ENCODE peak calls at places on chromosomes 11 and 22, in ten cellular contexts. One of them, this sample, is unnamed.

GRCh38 chr11:57546869-57547518 is 9.6 kb downstream of the SMTNL1 start:
- DNase-seq in neural progenitor cell: peak
- DNase-seq in AG10803: peak
- DNase-seq in spleen: no peak
- DNase-seq in HFFc6: peak
- DNase-seq in Calu3: no peak
- DNase-seq in HCT116: no peak
- DNase-seq in WERI-Rb-1: peak
- DNase-seq in bronchial epithelial cell: peak
- DNase-seq in neural crest cell: no peak
- DNase-seq in this sample: peak

GRCh38 chr11:1389932-1390587 is at the start of gene BRSK2:
- DNase-seq in HCT116: no peak
- DNase-seq in neural crest cell: no peak
- DNase-seq in neural progenitor cell: no peak
- DNase-seq in Calu3: no peak
- DNase-seq in HFFc6: no peak
- DNase-seq in WERI-Rb-1: peak
- DNase-seq in spleen: no peak
- DNase-seq in AG10803: no peak
- DNase-seq in bronchial epithelial cell: no peak
- DNase-seq in this sample: peak

GRCh38 chr22:27525711-27526110 is 275.8 kb downstream of the MN1 start:
- DNase-seq in neural progenitor cell: no peak
- DNase-seq in spleen: no peak
- DNase-seq in HCT116: no peak
- DNase-seq in Calu3: no peak
- DNase-seq in WERI-Rb-1: no peak
- DNase-seq in bronchial epithelial cell: no peak
- DNase-seq in AG10803: no peak
- DNase-seq in neural crest cell: no peak
- DNase-seq in HFFc6: no peak
- DNase-seq in this sample: no peak

GRCh38 chr11:75264356-75264755 is 23.8 kb downstream of the TPBGL start:
- DNase-seq in spleen: peak
- DNase-seq in neural progenitor cell: peak
- DNase-seq in AG10803: no peak
- DNase-seq in HCT116: no peak
- DNase-seq in Calu3: no peak
- DNase-seq in bronchial epithelial cell: no peak
- DNase-seq in WERI-Rb-1: no peak
- DNase-seq in neural crest cell: no peak
- DNase-seq in HFFc6: no peak
- DNase-seq in this sample: no peak

GRCh38 chr11:86743223-86744118 is 56.9 kb upstream of the PRSS23 start:
- DNase-seq in Calu3: peak
- DNase-seq in bronchial epithelial cell: peak
- DNase-seq in HFFc6: peak
- DNase-seq in spleen: no peak
- DNase-seq in HCT116: peak
- DNase-seq in AG10803: peak
- DNase-seq in neural progenitor cell: no peak
- DNase-seq in neural crest cell: no peak
- DNase-seq in WERI-Rb-1: peak
- DNase-seq in this sample: no peak

GRCh38 chr11:132248585-132248984 is 878.2 kb downstream of the NTM start:
- DNase-seq in bronchial epithelial cell: no peak
- DNase-seq in Calu3: no peak
- DNase-seq in AG10803: no peak
- DNase-seq in HFFc6: no peak
- DNase-seq in WERI-Rb-1: no peak
- DNase-seq in HCT116: no peak
- DNase-seq in spleen: no peak
- DNase-seq in neural progenitor cell: no peak
- DNase-seq in neural crest cell: no peak
- DNase-seq in this sample: no peak

GRCh38 chr11:8201524-8202365 is 32.9 kb upstream of the RIC3 start:
- DNase-seq in spleen: no peak
- DNase-seq in bronchial epithelial cell: no peak
- DNase-seq in AG10803: no peak
- DNase-seq in WERI-Rb-1: no peak
- DNase-seq in neural crest cell: no peak
- DNase-seq in HFFc6: no peak
- DNase-seq in neural progenitor cell: no peak
- DNase-seq in HCT116: no peak
- DNase-seq in Calu3: no peak
- DNase-seq in this sample: no peak

GRCh38 chr11:17719940-17720795 is 797 bp downstream of the MYOD1 start:
- DNase-seq in neural progenitor cell: peak
- DNase-seq in spleen: no peak
- DNase-seq in HCT116: no peak
- DNase-seq in HFFc6: no peak
- DNase-seq in AG10803: no peak
- DNase-seq in neural crest cell: peak
- DNase-seq in Calu3: no peak
- DNase-seq in bronchial epithelial cell: no peak
- DNase-seq in WERI-Rb-1: peak
- DNase-seq in this sample: peak

GRCh38 chr11:110056956-110057355 is 36.2 kb upstream of the ZC3H12C start:
- DNase-seq in HCT116: no peak
- DNase-seq in HFFc6: no peak
- DNase-seq in spleen: no peak
- DNase-seq in AG10803: no peak
- DNase-seq in Calu3: no peak
- DNase-seq in bronchial epithelial cell: no peak
- DNase-seq in WERI-Rb-1: no peak
- DNase-seq in neural crest cell: no peak
- DNase-seq in neural progenitor cell: no peak
- DNase-seq in this sample: no peak

GRCh38 chr11:104573431-104573830 is 324.8 kb downstream of the CASP12 start:
- DNase-seq in bronchial epithelial cell: peak
- DNase-seq in AG10803: peak
- DNase-seq in HFFc6: no peak
- DNase-seq in spleen: no peak
- DNase-seq in Calu3: no peak
- DNase-seq in neural crest cell: no peak
- DNase-seq in HCT116: no peak
- DNase-seq in neural progenitor cell: no peak
- DNase-seq in WERI-Rb-1: no peak
- DNase-seq in this sample: no peak

GRCh38 chr11:44618561-44619425 is 53.3 kb downstream of the CD82 start:
- DNase-seq in HCT116: no peak
- DNase-seq in AG10803: no peak
- DNase-seq in neural crest cell: no peak
- DNase-seq in HFFc6: no peak
- DNase-seq in bronchial epithelial cell: no peak
- DNase-seq in spleen: peak
- DNase-seq in Calu3: no peak
- DNase-seq in WERI-Rb-1: peak
- DNase-seq in neural progenitor cell: no peak
- DNase-seq in this sample: no peak

GRCh38 chr11:77821349-77821851 is 456 bp downstream of the AAMDC start:
- DNase-seq in HFFc6: peak
- DNase-seq in spleen: peak
- DNase-seq in neural progenitor cell: no peak
- DNase-seq in AG10803: peak
- DNase-seq in WERI-Rb-1: no peak
- DNase-seq in neural crest cell: no peak
- DNase-seq in HCT116: no peak
- DNase-seq in bronchial epithelial cell: peak
- DNase-seq in Calu3: peak
- DNase-seq in this sample: peak

GRCh38 chr11:77819921-77820564 is 479 bp downstream of the RSF1 start:
- DNase-seq in HFFc6: no peak
- DNase-seq in neural progenitor cell: peak
- DNase-seq in bronchial epithelial cell: peak
- DNase-seq in neural crest cell: peak
- DNase-seq in WERI-Rb-1: peak
- DNase-seq in HCT116: no peak
- DNase-seq in spleen: no peak
- DNase-seq in Calu3: peak
- DNase-seq in AG10803: no peak
- DNase-seq in this sample: peak

GRCh38 chr11:77820565-77821348 is at the start of the genes AAMDC and RSF1:
- DNase-seq in spleen: peak
- DNase-seq in neural crest cell: peak
- DNase-seq in HFFc6: peak
- DNase-seq in WERI-Rb-1: peak
- DNase-seq in neural progenitor cell: peak
- DNase-seq in AG10803: peak
- DNase-seq in bronchial epithelial cell: peak
- DNase-seq in Calu3: peak
- DNase-seq in HCT116: peak
- DNase-seq in this sample: peak

GRCh38 chr11:77815459-77815858 is 5.1 kb downstream of the RSF1 start:
- DNase-seq in WERI-Rb-1: no peak
- DNase-seq in HFFc6: no peak
- DNase-seq in neural progenitor cell: no peak
- DNase-seq in neural crest cell: no peak
- DNase-seq in Calu3: no peak
- DNase-seq in spleen: no peak
- DNase-seq in AG10803: no peak
- DNase-seq in HCT116: no peak
- DNase-seq in bronchial epithelial cell: no peak
- DNase-seq in this sample: no peak

GRCh38 chr11:77819411-77819920 is 1.1 kb downstream of the RSF1 start:
- DNase-seq in spleen: peak
- DNase-seq in neural crest cell: peak
- DNase-seq in HFFc6: peak
- DNase-seq in bronchial epithelial cell: peak
- DNase-seq in WERI-Rb-1: peak
- DNase-seq in AG10803: peak
- DNase-seq in Calu3: peak
- DNase-seq in HCT116: peak
- DNase-seq in neural progenitor cell: peak
- DNase-seq in this sample: peak
- TF ChIP-seq CTCF in spleen: peak
- TF ChIP-seq CTCF in neural crest cell: peak
- TF ChIP-seq CTCF in HFFc6: peak
- TF ChIP-seq CTCF in bronchial epithelial cell: no peak
- TF ChIP-seq CTCF in WERI-Rb-1: no peak
- TF ChIP-seq CTCF in AG10803: peak
- TF ChIP-seq CTCF in Calu3: no peak
- TF ChIP-seq CTCF in HCT116: no peak
- TF ChIP-seq CTCF in neural progenitor cell: no peak
- TF ChIP-seq CTCF in this sample: no peak

GRCh38 chr11:101046947-101047346 is 82.7 kb downstream of the PGR start:
- DNase-seq in spleen: no peak
- DNase-seq in neural crest cell: no peak
- DNase-seq in Calu3: no peak
- DNase-seq in HCT116: no peak
- DNase-seq in AG10803: no peak
- DNase-seq in bronchial epithelial cell: no peak
- DNase-seq in WERI-Rb-1: no peak
- DNase-seq in neural progenitor cell: no peak
- DNase-seq in HFFc6: no peak
- DNase-seq in this sample: no peak

GRCh38 chr11:101049813-101050212 is 79.8 kb downstream of the PGR start:
- DNase-seq in spleen: no peak
- DNase-seq in Calu3: no peak
- DNase-seq in HFFc6: no peak
- DNase-seq in neural crest cell: no peak
- DNase-seq in WERI-Rb-1: no peak
- DNase-seq in bronchial epithelial cell: no peak
- DNase-seq in neural progenitor cell: no peak
- DNase-seq in HCT116: no peak
- DNase-seq in AG10803: no peak
- DNase-seq in this sample: no peak

GRCh38 chr11:101048479-101048878 is 81.1 kb downstream of the PGR start:
- DNase-seq in bronchial epithelial cell: peak
- DNase-seq in HFFc6: no peak
- DNase-seq in spleen: no peak
- DNase-seq in WERI-Rb-1: no peak
- DNase-seq in HCT116: no peak
- DNase-seq in neural progenitor cell: no peak
- DNase-seq in Calu3: no peak
- DNase-seq in neural crest cell: no peak
- DNase-seq in AG10803: no peak
- DNase-seq in this sample: no peak

GRCh38 chr11:101045415-101045814 is 84.2 kb downstream of the PGR start:
- DNase-seq in HFFc6: no peak
- DNase-seq in HCT116: no peak
- DNase-seq in AG10803: no peak
- DNase-seq in neural progenitor cell: no peak
- DNase-seq in WERI-Rb-1: no peak
- DNase-seq in neural crest cell: no peak
- DNase-seq in spleen: no peak
- DNase-seq in Calu3: no peak
- DNase-seq in bronchial epithelial cell: no peak
- DNase-seq in this sample: no peak

GRCh38 chr11:101049123-101049522 is 80.5 kb downstream of the PGR start:
- DNase-seq in HCT116: no peak
- DNase-seq in WERI-Rb-1: no peak
- DNase-seq in HFFc6: peak
- DNase-seq in neural progenitor cell: no peak
- DNase-seq in spleen: no peak
- DNase-seq in Calu3: no peak
- DNase-seq in AG10803: no peak
- DNase-seq in neural crest cell: peak
- DNase-seq in bronchial epithelial cell: peak
- DNase-seq in this sample: no peak
- TF ChIP-seq CTCF in HCT116: no peak
- TF ChIP-seq CTCF in WERI-Rb-1: no peak
- TF ChIP-seq CTCF in HFFc6: no peak
- TF ChIP-seq CTCF in neural progenitor cell: no peak
- TF ChIP-seq CTCF in spleen: no peak
- TF ChIP-seq CTCF in Calu3: no peak
- TF ChIP-seq CTCF in AG10803: no peak
- TF ChIP-seq CTCF in neural crest cell: no peak
- TF ChIP-seq CTCF in bronchial epithelial cell: no peak
- TF ChIP-seq CTCF in this sample: no peak

DNA sequence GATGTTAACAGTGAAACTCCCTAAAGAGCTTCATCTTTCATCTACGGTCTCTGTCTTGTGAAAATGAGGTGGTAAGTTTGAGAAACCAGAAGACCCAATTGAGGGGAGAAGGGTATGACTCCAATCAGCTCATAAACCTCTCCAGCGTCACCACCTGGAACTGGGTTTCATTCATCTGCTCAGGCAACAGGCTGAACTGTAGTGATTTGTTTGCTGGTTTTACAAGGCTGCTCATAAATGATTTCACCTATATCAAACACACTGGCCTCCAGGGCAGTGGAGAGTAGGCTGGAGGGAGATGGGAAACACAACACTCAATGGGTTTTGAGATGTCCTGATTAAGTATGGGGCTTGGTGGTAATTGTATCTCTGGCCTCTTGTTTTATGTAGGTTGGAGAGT is 79.0 kb downstream of the EFCAB6 start:
- DNase-seq in spleen: no peak
- DNase-seq in HFFc6: no peak
- DNase-seq in HCT116: no peak
- DNase-seq in Calu3: no peak
- DNase-seq in neural crest cell: no peak
- DNase-seq in WERI-Rb-1: no peak
- DNase-seq in bronchial epithelial cell: no peak
- DNase-seq in neural progenitor cell: no peak
- DNase-seq in AG10803: no peak
- DNase-seq in this sample: no peak
- TF ChIP-seq CTCF in spleen: no peak
- TF ChIP-seq CTCF in HFFc6: no peak
- TF ChIP-seq CTCF in HCT116: no peak
- TF ChIP-seq CTCF in Calu3: no peak
- TF ChIP-seq CTCF in neural crest cell: no peak
- TF ChIP-seq CTCF in WERI-Rb-1: no peak
- TF ChIP-seq CTCF in bronchial epithelial cell: no peak
- TF ChIP-seq CTCF in neural progenitor cell: no peak
- TF ChIP-seq CTCF in AG10803: no peak
- TF ChIP-seq CTCF in this sample: no peak

GRCh38 chr22:45731798-45732495 is 60.3 kb downstream of the ATXN10 start:
- DNase-seq in neural progenitor cell: peak
- DNase-seq in HFFc6: no peak
- DNase-seq in AG10803: peak
- DNase-seq in neural crest cell: no peak
- DNase-seq in HCT116: no peak
- DNase-seq in WERI-Rb-1: no peak
- DNase-seq in spleen: no peak
- DNase-seq in bronchial epithelial cell: peak
- DNase-seq in Calu3: no peak
- DNase-seq in this sample: no peak
- TF ChIP-seq CTCF in neural progenitor cell: peak
- TF ChIP-seq CTCF in HFFc6: peak
- TF ChIP-seq CTCF in AG10803: peak
- TF ChIP-seq CTCF in neural crest cell: peak
- TF ChIP-seq CTCF in HCT116: peak
- TF ChIP-seq CTCF in WERI-Rb-1: no peak
- TF ChIP-seq CTCF in spleen: no peak
- TF ChIP-seq CTCF in bronchial epithelial cell: peak
- TF ChIP-seq CTCF in Calu3: peak
- TF ChIP-seq CTCF in this sample: peak

This sample was measured in nephron progenitor cell.